ENCODE peak calls at places on chromosomes 12 and 14, in four cellular contexts. One of them, this sample, is unnamed.

GRCh38 chr12:18468521-18469075 is 207.3 kb downstream of the PIK3C2G start:
- DNase-seq in K562: no peak
- DNase-seq in endothelial cell of umbilical vein: no peak
- DNase-seq in A549: no peak
- DNase-seq in this sample: no peak

GRCh38 chr14:54967496-54967895 is 59.4 kb downstream of the WDHD1 start:
- DNase-seq in endothelial cell of umbilical vein: no peak
- DNase-seq in K562: no peak
- DNase-seq in A549: no peak
- DNase-seq in this sample: no peak

GRCh38 chr14:63436286-63437098 is 106.7 kb downstream of the PPP2R5E start:
- DNase-seq in K562: no peak
- DNase-seq in A549: no peak
- DNase-seq in endothelial cell of umbilical vein: no peak
- DNase-seq in this sample: no peak

GRCh38 chr12:2179953-2180736 is 127.4 kb downstream of the CACNA1C start:
- DNase-seq in A549: peak
- DNase-seq in endothelial cell of umbilical vein: no peak
- DNase-seq in K562: no peak
- DNase-seq in this sample: no peak

GRCh38 chr14:21846227-21846885 is 172.7 kb upstream of the OR4E1 start:
- DNase-seq in endothelial cell of umbilical vein: peak
- DNase-seq in A549: no peak
- DNase-seq in K562: peak
- DNase-seq in this sample: peak

GRCh38 chr12:32659908-32660440 is 19.1 kb upstream of the DNM1L start:
- DNase-seq in A549: no peak
- DNase-seq in K562: no peak
- DNase-seq in endothelial cell of umbilical vein: peak
- DNase-seq in this sample: no peak

GRCh38 chr12:93847517-93848452 is 170.6 kb downstream of the CRADD start:
- DNase-seq in endothelial cell of umbilical vein: no peak
- DNase-seq in A549: no peak
- DNase-seq in K562: no peak
- DNase-seq in this sample: peak

GRCh38 chr14:35261774-35262173 is 30.4 kb upstream of the PSMA6 start:
- DNase-seq in endothelial cell of umbilical vein: peak
- DNase-seq in A549: no peak
- DNase-seq in K562: no peak
- DNase-seq in this sample: peak

GRCh38 chr12:131208425-131208824 is 254.7 kb downstream of the ADGRD1 start:
- DNase-seq in endothelial cell of umbilical vein: no peak
- DNase-seq in K562: no peak
- DNase-seq in A549: no peak
- DNase-seq in this sample: no peak

GRCh38 chr12:57890191-57891120 is 43.9 kb upstream of the CTDSP2 start:
- DNase-seq in endothelial cell of umbilical vein: no peak
- DNase-seq in A549: no peak
- DNase-seq in K562: no peak
- DNase-seq in this sample: no peak

GRCh38 chr12:132474237-132474741 is 15.7 kb upstream of the FBRSL1 start:
- DNase-seq in A549: no peak
- DNase-seq in endothelial cell of umbilical vein: no peak
- DNase-seq in K562: no peak
- DNase-seq in this sample: no peak

GRCh38 chr12:89154743-89155530 is 197.4 kb downstream of the DUSP6 start:
- DNase-seq in endothelial cell of umbilical vein: no peak
- DNase-seq in A549: no peak
- DNase-seq in K562: no peak
- DNase-seq in this sample: peak

GRCh38 chr12:4112290-4112689 is 161.3 kb upstream of the CCND2 start:
- DNase-seq in A549: no peak
- DNase-seq in endothelial cell of umbilical vein: no peak
- DNase-seq in K562: no peak
- DNase-seq in this sample: no peak

GRCh38 chr12:19771858-19772257 is 332.6 kb downstream of the AEBP2 start:
- DNase-seq in K562: no peak
- DNase-seq in endothelial cell of umbilical vein: peak
- DNase-seq in A549: no peak
- DNase-seq in this sample: no peak

GRCh38 chr14:51704465-51705050 is 52.8 kb downstream of the FRMD6 start:
- DNase-seq in K562: no peak
- DNase-seq in A549: no peak
- DNase-seq in endothelial cell of umbilical vein: peak
- DNase-seq in this sample: no peak

GRCh38 chr12:101743724-101744472 is 4.6 kb upstream of the SYCP3 start:
- DNase-seq in endothelial cell of umbilical vein: no peak
- DNase-seq in A549: no peak
- DNase-seq in K562: no peak
- DNase-seq in this sample: no peak

GRCh38 chr12:95424271-95424994 is 49.5 kb upstream of the METAP2 start:
- DNase-seq in K562: no peak
- DNase-seq in endothelial cell of umbilical vein: peak
- DNase-seq in A549: no peak
- DNase-seq in this sample: no peak

GRCh38 chr14:50013198-50013918 is 103.0 kb downstream of the VCPKMT start:
- DNase-seq in endothelial cell of umbilical vein: no peak
- DNase-seq in A549: no peak
- DNase-seq in K562: no peak
- DNase-seq in this sample: no peak

GRCh38 chr14:93329965-93330608 is 2.7 kb downstream of the BTBD7 start:
- DNase-seq in K562: no peak
- DNase-seq in A549: no peak
- DNase-seq in endothelial cell of umbilical vein: peak
- DNase-seq in this sample: no peak

GRCh38 chr12:39915249-39915648 is 190.6 kb downstream of the SLC2A13 start:
- DNase-seq in K562: no peak
- DNase-seq in A549: no peak
- DNase-seq in endothelial cell of umbilical vein: no peak
- DNase-seq in this sample: no peak

GRCh38 chr12:72264548-72265175 is 7.5 kb upstream of the TRHDE start:
- DNase-seq in A549: no peak
- DNase-seq in endothelial cell of umbilical vein: peak
- DNase-seq in K562: no peak
- DNase-seq in this sample: peak

GRCh38 chr12:52209321-52209720 is 17.5 kb upstream of the KRT80 start:
- DNase-seq in K562: no peak
- DNase-seq in endothelial cell of umbilical vein: no peak
- DNase-seq in A549: no peak
- DNase-seq in this sample: no peak

GRCh38 chr12:132124766-132125425 is 19.2 kb downstream of the DDX51 start:
- DNase-seq in A549: no peak
- DNase-seq in endothelial cell of umbilical vein: no peak
- DNase-seq in K562: no peak
- DNase-seq in this sample: no peak

GRCh38 chr12:109798691-109799090 is 34.5 kb downstream of the TRPV4 start:
- DNase-seq in endothelial cell of umbilical vein: no peak
- DNase-seq in A549: no peak
- DNase-seq in K562: no peak
- DNase-seq in this sample: no peak

GRCh38 chr12:109800536-109800935 is 32.7 kb downstream of the TRPV4 start:
- DNase-seq in K562: no peak
- DNase-seq in endothelial cell of umbilical vein: no peak
- DNase-seq in A549: no peak
- DNase-seq in this sample: no peak

GRCh38 chr12:109795023-109795422 is 38.2 kb downstream of the TRPV4 start:
- DNase-seq in K562: no peak
- DNase-seq in endothelial cell of umbilical vein: no peak
- DNase-seq in A549: no peak
- DNase-seq in this sample: peak

GRCh38 chr12:109796057-109796456 is 37.1 kb downstream of the TRPV4 start:
- DNase-seq in endothelial cell of umbilical vein: no peak
- DNase-seq in A549: no peak
- DNase-seq in K562: no peak
- DNase-seq in this sample: no peak

GRCh38 chr12:109797905-109798669 is 35.1 kb downstream of the TRPV4 start:
- DNase-seq in A549: no peak
- DNase-seq in endothelial cell of umbilical vein: peak
- DNase-seq in K562: peak
- DNase-seq in this sample: peak
- TF ChIP-seq MAX in A549: no peak
- TF ChIP-seq MAX in endothelial cell of umbilical vein: no peak
- TF ChIP-seq MAX in K562: no peak
- TF ChIP-seq MAX in this sample: peak

DNA sequence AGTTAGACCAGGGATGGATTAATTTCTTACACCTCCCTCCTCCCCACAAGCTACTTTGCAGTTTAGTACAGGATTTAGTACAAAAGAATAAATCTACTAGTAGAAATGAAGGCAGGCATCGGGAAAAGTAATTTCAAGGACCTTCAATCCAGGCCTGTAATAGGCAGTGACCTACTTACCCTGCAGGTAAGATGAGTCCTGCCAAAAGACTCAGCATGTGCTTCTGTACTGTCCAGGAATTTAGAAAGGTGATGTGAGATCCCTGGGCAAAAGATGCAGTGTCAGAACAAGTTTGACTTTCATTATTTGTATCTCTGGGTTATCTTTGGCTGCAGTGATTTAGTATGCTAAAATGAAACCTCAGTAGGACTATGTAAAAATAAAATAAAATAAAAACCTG is 403.0 kb downstream of the NOVA1 start:
- DNase-seq in K562: no peak
- DNase-seq in A549: no peak
- DNase-seq in endothelial cell of umbilical vein: no peak
- DNase-seq in this sample: no peak
- TF ChIP-seq MYC in K562: no peak
- TF ChIP-seq MYC in A549: no peak
- TF ChIP-seq MYC in endothelial cell of umbilical vein: no peak
- TF ChIP-seq MYC in this sample: no peak

DNA sequence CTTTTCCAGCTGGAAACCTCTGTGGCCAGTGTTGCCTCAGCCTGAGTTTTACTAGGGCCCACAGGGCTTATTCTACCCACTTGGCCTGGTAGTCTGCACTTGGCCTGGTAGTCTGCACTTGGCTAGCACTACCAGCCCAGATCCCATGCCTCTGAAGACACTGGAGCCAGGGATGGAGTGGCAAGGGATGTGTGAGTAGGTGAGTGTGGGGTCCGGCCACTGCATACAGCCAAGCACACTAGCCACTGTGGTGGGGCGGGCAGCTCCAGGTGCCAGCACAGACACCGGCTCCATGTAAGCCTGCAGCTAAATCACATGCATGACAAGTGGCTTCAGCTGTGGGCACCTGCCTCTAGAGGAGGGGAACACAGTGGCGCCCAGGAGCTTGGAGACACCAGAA is 63.4 kb upstream of the NAV3 start:
- DNase-seq in K562: no peak
- DNase-seq in endothelial cell of umbilical vein: no peak
- DNase-seq in A549: no peak
- DNase-seq in this sample: no peak
- TF ChIP-seq POLR2A in K562: no peak
- TF ChIP-seq POLR2A in endothelial cell of umbilical vein: no peak
- TF ChIP-seq POLR2A in A549: no peak
- TF ChIP-seq POLR2A in this sample: no peak

GRCh38 chr14:46250113-46250703 is 401.4 kb downstream of the RPL10L start:
- DNase-seq in K562: no peak
- DNase-seq in A549: peak
- DNase-seq in endothelial cell of umbilical vein: peak
- DNase-seq in this sample: peak
- TF ChIP-seq MAX in K562: no peak
- TF ChIP-seq MAX in A549: no peak
- TF ChIP-seq MAX in endothelial cell of umbilical vein: no peak
- TF ChIP-seq MAX in this sample: no peak

GRCh38 chr14:56794557-56795283 is 15.6 kb downstream of the OTX2 start:
- DNase-seq in A549: no peak
- DNase-seq in endothelial cell of umbilical vein: no peak
- DNase-seq in K562: no peak
- DNase-seq in this sample: no peak

GRCh38 chr14:56795284-56795622 is 15.0 kb downstream of the OTX2 start:
- DNase-seq in endothelial cell of umbilical vein: no peak
- DNase-seq in A549: no peak
- DNase-seq in K562: no peak
- DNase-seq in this sample: no peak

GRCh38 chr14:56796259-56796658 is 14.0 kb downstream of the OTX2 start:
- DNase-seq in K562: no peak
- DNase-seq in endothelial cell of umbilical vein: no peak
- DNase-seq in A549: no peak
- DNase-seq in this sample: no peak

GRCh38 chr14:56797003-56797568 is 13.2 kb downstream of the OTX2 start:
- DNase-seq in A549: no peak
- DNase-seq in K562: no peak
- DNase-seq in endothelial cell of umbilical vein: no peak
- DNase-seq in this sample: no peak

GRCh38 chr14:56794088-56794556 is 16.2 kb downstream of the OTX2 start:
- DNase-seq in A549: no peak
- DNase-seq in K562: no peak
- DNase-seq in endothelial cell of umbilical vein: no peak
- DNase-seq in this sample: no peak
- TF ChIP-seq MYC in A549: no peak
- TF ChIP-seq MYC in K562: no peak
- TF ChIP-seq MYC in endothelial cell of umbilical vein: no peak
- TF ChIP-seq MYC in this sample: no peak

GRCh38 chr12:53500776-53501614 is at the start of gene TARBP2:
- DNase-seq in A549: peak
- DNase-seq in K562: peak
- DNase-seq in endothelial cell of umbilical vein: peak
- DNase-seq in this sample: peak
- TF ChIP-seq POLR2A in A549: peak
- TF ChIP-seq POLR2A in K562: peak
- TF ChIP-seq POLR2A in endothelial cell of umbilical vein: peak
- TF ChIP-seq POLR2A in this sample: peak